ENCODE peak calls at places on chromosomes 4 and X, in eight cellular contexts. A is caudate nucleus, N is NCI-H510A, R is NCI-H460, X is erythroblast, P is NCI-H2081, F is ovary, K is hippocampal formation. Z is an unnamed sample.
A peak's percentile ranks its signal among the peaks of the same experiment; 100 is the strongest.

GRCh38 chr4:15982833-15983528 is 20.0 kb upstream of the FGFBP2 start:
- DNase-seq in K (no peak), R (no peak), A (no peak), F (no peak), P (no peak), N (no peak), X (no peak), Z (no peak)

GRCh38 chrX:13652256-13653021 is 502 bp upstream of the TCEANC start:
- DNase-seq in X (peak; percentile 55), A (no peak), N (no peak), P (no peak), F (no peak), R (no peak), K (no peak), Z (no peak)

GRCh38 chr4:38354421-38354820 is 309.6 kb upstream of the KLF3 start:
- DNase-seq in N (no peak), A (no peak), F (no peak), K (no peak), X (no peak), P (no peak), R (no peak), Z (no peak)

GRCh38 chr4:6614701-6615230 is 25.7 kb upstream of the MRFAP1 start:
- DNase-seq in F (no peak), X (no peak), A (no peak), P (no peak), R (no peak), K (no peak), N (no peak), Z (no peak)

GRCh38 chr4:100428051-100428450 is 89.8 kb downstream of the EMCN start:
- DNase-seq in P (no peak), R (peak; percentile 1), F (no peak), X (no peak), A (no peak), K (no peak), N (no peak), Z (no peak)

GRCh38 chr4:132642196-132642817 is 506.8 kb upstream of the PCDH10 start:
- DNase-seq in X (peak; percentile 34), F (no peak), N (peak; percentile 0), R (peak; percentile 37), A (peak; percentile 4), K (no peak), P (peak; percentile 55), Z (peak; percentile 65)

GRCh38 chr4:152956650-152957436 is 20.7 kb downstream of the FHDC1 start:
- DNase-seq in F (no peak), R (peak; percentile 73), A (no peak), N (no peak), K (no peak), X (peak; percentile 80), P (no peak), Z (no peak)

GRCh38 chr4:121272526-121272925 is 108.3 kb downstream of the QRFPR start:
- DNase-seq in P (no peak), K (no peak), F (no peak), X (peak; percentile 2), A (no peak), R (no peak), N (no peak), Z (peak; percentile 52)

GRCh38 chr4:167221074-167221473 is 13.2 kb downstream of the SPOCK3 start:
- DNase-seq in A (no peak), R (no peak), P (no peak), K (no peak), N (no peak), X (no peak), F (no peak), Z (no peak)

GRCh38 chr4:152245706-152246105 is 290.2 kb downstream of the FBXW7 start:
- DNase-seq in P (no peak), N (no peak), A (no peak), X (no peak), R (no peak), F (no peak), K (no peak), Z (no peak)

GRCh38 chrX:99397879-99398278 is 1012.2 kb downstream of the PCDH19 start:
- DNase-seq in N (no peak), R (no peak), A (no peak), K (no peak), P (no peak), X (no peak), F (no peak), Z (no peak)

GRCh38 chr4:7757501-7758443 is 181.9 kb downstream of the AFAP1 start:
- DNase-seq in F (no peak), X (no peak), A (no peak), K (no peak), R (no peak), N (no peak), P (no peak), Z (no peak)

GRCh38 chrX:128622296-128622695 is 570.1 kb upstream of the ACTRT1 start:
- DNase-seq in R (no peak), K (no peak), P (peak; percentile 21), X (no peak), N (no peak), A (no peak), F (no peak), Z (no peak)

GRCh38 chr4:39698424-39699009 is 581 bp downstream of the UBE2K start:
- DNase-seq in F (peak; percentile 71), A (peak; percentile 50), R (no peak), K (peak; percentile 59), N (no peak), X (peak; percentile 81), P (peak; percentile 61), Z (peak; percentile 21)

GRCh38 chrX:30814978-30815377 is 74.1 kb downstream of the TAB3 start:
- DNase-seq in A (no peak), R (no peak), P (no peak), F (no peak), N (no peak), X (no peak), K (no peak), Z (no peak)

Z was measured in MM.1S.